ENCODE peak calls at places on chromosomes 5 and 9, in eight cellular contexts. One of them, this sample, is unnamed.
A peak's percentile ranks its signal among the peaks of the same experiment; 100 is the strongest.

GRCh38 chr5:137190441-137190840 is 308.7 kb downstream of the SPOCK1 start:
- DNase-seq in cardiac muscle cell: peak; percentile 9
- DNase-seq in HCT116: no peak
- DNase-seq in CD8-positive, alpha-beta T cell: no peak
- DNase-seq in AG04449: no peak
- DNase-seq in heart right ventricle: no peak
- DNase-seq in fibroblast of mammary gland: peak; percentile 46
- DNase-seq in mucosa of descending colon: no peak
- DNase-seq in this sample: peak; percentile 13

GRCh38 chr5:67377651-67378050 is 181.1 kb upstream of the CD180 start:
- DNase-seq in HCT116: no peak
- DNase-seq in AG04449: no peak
- DNase-seq in fibroblast of mammary gland: no peak
- DNase-seq in heart right ventricle: no peak
- DNase-seq in cardiac muscle cell: no peak
- DNase-seq in CD8-positive, alpha-beta T cell: no peak
- DNase-seq in mucosa of descending colon: no peak
- DNase-seq in this sample: no peak

GRCh38 chr5:88254320-88254719 is 14.3 kb downstream of the TMEM161B start:
- DNase-seq in heart right ventricle: no peak
- DNase-seq in HCT116: no peak
- DNase-seq in fibroblast of mammary gland: no peak
- DNase-seq in cardiac muscle cell: no peak
- DNase-seq in mucosa of descending colon: no peak
- DNase-seq in CD8-positive, alpha-beta T cell: no peak
- DNase-seq in AG04449: no peak
- DNase-seq in this sample: no peak

GRCh38 chr9:108565651-108566378 is 290.0 kb downstream of the ACTL7B start:
- DNase-seq in mucosa of descending colon: peak; percentile 40
- DNase-seq in fibroblast of mammary gland: peak; percentile 93
- DNase-seq in HCT116: peak; percentile 72
- DNase-seq in AG04449: peak; percentile 45
- DNase-seq in CD8-positive, alpha-beta T cell: no peak
- DNase-seq in heart right ventricle: peak; percentile 47
- DNase-seq in cardiac muscle cell: peak; percentile 93
- DNase-seq in this sample: peak; percentile 95

GRCh38 chr9:126411225-126411947 is 84.8 kb downstream of the MVB12B start:
- DNase-seq in mucosa of descending colon: no peak
- DNase-seq in cardiac muscle cell: no peak
- DNase-seq in heart right ventricle: no peak
- DNase-seq in AG04449: no peak
- DNase-seq in HCT116: no peak
- DNase-seq in CD8-positive, alpha-beta T cell: peak; percentile 68
- DNase-seq in fibroblast of mammary gland: no peak
- DNase-seq in this sample: no peak

GRCh38 chr9:76465442-76466298 is 6.7 kb downstream of the GCNT1 start:
- DNase-seq in mucosa of descending colon: no peak
- DNase-seq in HCT116: no peak
- DNase-seq in heart right ventricle: no peak
- DNase-seq in CD8-positive, alpha-beta T cell: no peak
- DNase-seq in cardiac muscle cell: no peak
- DNase-seq in fibroblast of mammary gland: peak; percentile 21
- DNase-seq in AG04449: no peak
- DNase-seq in this sample: no peak

GRCh38 chr9:132942541-132943182 is 1.8 kb downstream of the TSC1 start:
- DNase-seq in fibroblast of mammary gland: peak; percentile 18
- DNase-seq in HCT116: no peak
- DNase-seq in heart right ventricle: no peak
- DNase-seq in AG04449: no peak
- DNase-seq in mucosa of descending colon: no peak
- DNase-seq in CD8-positive, alpha-beta T cell: no peak
- DNase-seq in cardiac muscle cell: peak; percentile 20
- DNase-seq in this sample: peak; percentile 34

GRCh38 chr5:180304431-180305375 is 12.8 kb upstream of the MAPK9 start:
- DNase-seq in AG04449: no peak
- DNase-seq in fibroblast of mammary gland: no peak
- DNase-seq in heart right ventricle: no peak
- DNase-seq in HCT116: no peak
- DNase-seq in cardiac muscle cell: no peak
- DNase-seq in mucosa of descending colon: no peak
- DNase-seq in CD8-positive, alpha-beta T cell: no peak
- DNase-seq in this sample: no peak

GRCh38 chr9:79384506-79384905 is 187.3 kb upstream of the TLE4 start:
- DNase-seq in HCT116: no peak
- DNase-seq in cardiac muscle cell: peak; percentile 2
- DNase-seq in fibroblast of mammary gland: no peak
- DNase-seq in CD8-positive, alpha-beta T cell: no peak
- DNase-seq in AG04449: no peak
- DNase-seq in heart right ventricle: no peak
- DNase-seq in mucosa of descending colon: no peak
- DNase-seq in this sample: no peak

GRCh38 chr5:137325721-137326120 is 173.4 kb downstream of the SPOCK1 start:
- DNase-seq in heart right ventricle: no peak
- DNase-seq in HCT116: no peak
- DNase-seq in cardiac muscle cell: no peak
- DNase-seq in mucosa of descending colon: no peak
- DNase-seq in AG04449: no peak
- DNase-seq in CD8-positive, alpha-beta T cell: no peak
- DNase-seq in fibroblast of mammary gland: no peak
- DNase-seq in this sample: no peak

GRCh38 chr5:8865686-8866374 is 680.0 kb downstream of the SEMA5A start:
- DNase-seq in CD8-positive, alpha-beta T cell: no peak
- DNase-seq in fibroblast of mammary gland: no peak
- DNase-seq in heart right ventricle: no peak
- DNase-seq in mucosa of descending colon: no peak
- DNase-seq in cardiac muscle cell: no peak
- DNase-seq in AG04449: no peak
- DNase-seq in HCT116: no peak
- DNase-seq in this sample: no peak

GRCh38 chr5:143893638-143894037 is 81.7 kb downstream of the HMHB1 start:
- DNase-seq in AG04449: no peak
- DNase-seq in heart right ventricle: no peak
- DNase-seq in CD8-positive, alpha-beta T cell: no peak
- DNase-seq in HCT116: no peak
- DNase-seq in cardiac muscle cell: no peak
- DNase-seq in fibroblast of mammary gland: no peak
- DNase-seq in mucosa of descending colon: no peak
- DNase-seq in this sample: no peak

GRCh38 chr5:54626407-54626806 is 108.8 kb downstream of the SNX18 start:
- DNase-seq in cardiac muscle cell: no peak
- DNase-seq in CD8-positive, alpha-beta T cell: no peak
- DNase-seq in HCT116: no peak
- DNase-seq in mucosa of descending colon: no peak
- DNase-seq in fibroblast of mammary gland: no peak
- DNase-seq in AG04449: no peak
- DNase-seq in heart right ventricle: no peak
- DNase-seq in this sample: no peak

GRCh38 chr5:150182774-150183173 is 7.1 kb upstream of the SLC6A7 start:
- DNase-seq in fibroblast of mammary gland: no peak
- DNase-seq in cardiac muscle cell: no peak
- DNase-seq in AG04449: no peak
- DNase-seq in HCT116: no peak
- DNase-seq in heart right ventricle: no peak
- DNase-seq in CD8-positive, alpha-beta T cell: no peak
- DNase-seq in mucosa of descending colon: no peak
- DNase-seq in this sample: no peak

GRCh38 chr5:39106332-39106731 is 32.1 kb upstream of the RICTOR start:
- DNase-seq in cardiac muscle cell: peak; percentile 9
- DNase-seq in heart right ventricle: no peak
- DNase-seq in AG04449: no peak
- DNase-seq in HCT116: no peak
- DNase-seq in CD8-positive, alpha-beta T cell: no peak
- DNase-seq in fibroblast of mammary gland: peak; percentile 44
- DNase-seq in mucosa of descending colon: no peak
- DNase-seq in this sample: peak; percentile 31

GRCh38 chr5:150284311-150284710 is 5.3 kb downstream of the CAMK2A start:
- DNase-seq in HCT116: no peak
- DNase-seq in CD8-positive, alpha-beta T cell: no peak
- DNase-seq in mucosa of descending colon: no peak
- DNase-seq in cardiac muscle cell: no peak
- DNase-seq in fibroblast of mammary gland: no peak
- DNase-seq in AG04449: no peak
- DNase-seq in heart right ventricle: no peak
- DNase-seq in this sample: no peak

GRCh38 chr5:129629581-129629980 is 118.3 kb upstream of the MINAR2 start:
- DNase-seq in AG04449: no peak
- DNase-seq in HCT116: no peak
- DNase-seq in CD8-positive, alpha-beta T cell: no peak
- DNase-seq in heart right ventricle: no peak
- DNase-seq in mucosa of descending colon: no peak
- DNase-seq in fibroblast of mammary gland: no peak
- DNase-seq in cardiac muscle cell: no peak
- DNase-seq in this sample: no peak

GRCh38 chr9:18459958-18460584 is 13.9 kb upstream of the ADAMTSL1 start:
- DNase-seq in cardiac muscle cell: peak; percentile 83
- DNase-seq in mucosa of descending colon: no peak
- DNase-seq in fibroblast of mammary gland: peak; percentile 96
- DNase-seq in heart right ventricle: no peak
- DNase-seq in AG04449: no peak
- DNase-seq in CD8-positive, alpha-beta T cell: no peak
- DNase-seq in HCT116: no peak
- DNase-seq in this sample: peak; percentile 95

GRCh38 chr9:21690561-21690960 is 111.9 kb upstream of the MTAP start:
- DNase-seq in fibroblast of mammary gland: peak; percentile 87
- DNase-seq in heart right ventricle: no peak
- DNase-seq in mucosa of descending colon: no peak
- DNase-seq in CD8-positive, alpha-beta T cell: no peak
- DNase-seq in cardiac muscle cell: peak; percentile 55
- DNase-seq in HCT116: no peak
- DNase-seq in AG04449: no peak
- DNase-seq in this sample: peak; percentile 55

GRCh38 chr9:98135558-98135934 is 16.5 kb upstream of the TRIM14 start:
- DNase-seq in AG04449: no peak
- DNase-seq in cardiac muscle cell: no peak
- DNase-seq in heart right ventricle: no peak
- DNase-seq in CD8-positive, alpha-beta T cell: no peak
- DNase-seq in mucosa of descending colon: no peak
- DNase-seq in fibroblast of mammary gland: no peak
- DNase-seq in HCT116: no peak
- DNase-seq in this sample: no peak
- H3K4me3 ChIP-seq in AG04449: no peak overlapping the region
- H3K4me3 ChIP-seq in cardiac muscle cell: no peak overlapping the region
- H3K4me3 ChIP-seq in heart right ventricle: no peak overlapping the region
- H3K4me3 ChIP-seq in CD8-positive, alpha-beta T cell: no peak overlapping the region
- H3K4me3 ChIP-seq in mucosa of descending colon: no peak overlapping the region
- H3K4me3 ChIP-seq in fibroblast of mammary gland: no peak overlapping the region
- H3K4me3 ChIP-seq in HCT116: no peak overlapping the region
- H3K4me3 ChIP-seq in this sample: no peak overlapping the region

GRCh38 chr5:122077451-122078115 is 476 bp downstream of the LOX start:
- DNase-seq in heart right ventricle: no peak
- DNase-seq in cardiac muscle cell: peak; percentile 60
- DNase-seq in fibroblast of mammary gland: no peak
- DNase-seq in mucosa of descending colon: peak; percentile 38
- DNase-seq in CD8-positive, alpha-beta T cell: no peak
- DNase-seq in HCT116: no peak
- DNase-seq in AG04449: no peak
- DNase-seq in this sample: peak; percentile 45

GRCh38 chr5:122073864-122074263 is 4.2 kb downstream of the LOX start:
- DNase-seq in fibroblast of mammary gland: no peak
- DNase-seq in mucosa of descending colon: no peak
- DNase-seq in cardiac muscle cell: no peak
- DNase-seq in HCT116: no peak
- DNase-seq in heart right ventricle: no peak
- DNase-seq in CD8-positive, alpha-beta T cell: no peak
- DNase-seq in AG04449: no peak
- DNase-seq in this sample: no peak

GRCh38 chr5:122076023-122076422 is 2.0 kb downstream of the LOX start:
- DNase-seq in AG04449: no peak
- DNase-seq in fibroblast of mammary gland: no peak
- DNase-seq in mucosa of descending colon: no peak
- DNase-seq in cardiac muscle cell: peak; percentile 77
- DNase-seq in CD8-positive, alpha-beta T cell: no peak
- DNase-seq in heart right ventricle: no peak
- DNase-seq in HCT116: no peak
- DNase-seq in this sample: peak; percentile 77

GRCh38 chr5:122078116-122078865 is at the start of gene LOX:
- DNase-seq in AG04449: peak; percentile 98
- DNase-seq in HCT116: no peak
- DNase-seq in cardiac muscle cell: peak; percentile 99
- DNase-seq in CD8-positive, alpha-beta T cell: no peak
- DNase-seq in heart right ventricle: peak; percentile 34
- DNase-seq in mucosa of descending colon: peak; percentile 47
- DNase-seq in fibroblast of mammary gland: peak; percentile 93
- DNase-seq in this sample: peak; percentile 96

DNA sequence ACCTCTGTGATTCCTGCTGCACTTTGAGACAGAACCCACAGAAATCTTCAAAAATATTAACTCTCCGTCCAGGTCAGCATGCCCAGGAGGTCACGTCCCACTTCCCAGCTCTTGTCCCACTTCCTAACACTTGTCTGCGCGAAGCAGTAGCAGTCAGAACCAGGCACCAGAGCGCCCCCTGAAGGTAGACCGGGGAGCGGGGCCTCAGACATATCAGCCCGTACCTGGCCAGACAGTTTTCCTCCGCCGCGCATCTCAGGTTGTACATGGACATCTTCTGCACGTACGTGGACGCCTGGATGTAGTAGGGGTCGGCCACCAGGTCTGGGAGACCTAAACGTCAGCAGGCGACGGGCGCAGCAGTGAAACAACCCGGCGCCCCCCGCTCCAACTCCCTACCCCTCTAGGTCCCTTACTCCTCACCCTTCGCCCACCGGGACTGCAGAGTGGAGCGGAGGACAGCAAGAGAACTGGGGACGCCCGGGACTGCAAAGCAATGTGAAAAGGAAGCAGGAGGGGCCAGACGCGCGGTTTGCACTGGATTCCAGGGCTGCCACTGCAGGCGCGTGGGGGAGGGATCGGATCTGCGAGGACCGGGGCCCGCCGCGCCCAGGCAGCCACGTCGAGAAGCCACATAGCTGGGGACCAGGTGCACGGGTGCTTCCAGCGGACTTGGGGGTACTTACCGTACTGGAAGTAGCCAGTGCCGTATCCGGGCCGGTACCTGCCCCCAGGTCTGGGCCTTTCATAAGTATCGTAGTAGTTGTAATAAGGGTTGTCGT is 1.2 kb downstream of the LOX start:
- DNase-seq in cardiac muscle cell: peak; percentile 86
- DNase-seq in mucosa of descending colon: peak; percentile 83
- DNase-seq in AG04449: no peak
- DNase-seq in HCT116: no peak
- DNase-seq in CD8-positive, alpha-beta T cell: no peak
- DNase-seq in heart right ventricle: peak; percentile 71
- DNase-seq in fibroblast of mammary gland: peak; percentile 76
- DNase-seq in this sample: peak; percentile 82
- TF ChIP-seq CTCF in cardiac muscle cell: peak; percentile 92
- TF ChIP-seq CTCF in mucosa of descending colon: peak; percentile 35
- TF ChIP-seq CTCF in AG04449: peak; percentile 96
- TF ChIP-seq CTCF in HCT116: peak; percentile 48
- TF ChIP-seq CTCF in CD8-positive, alpha-beta T cell: no peak
- TF ChIP-seq CTCF in heart right ventricle: peak; percentile 76
- TF ChIP-seq CTCF in fibroblast of mammary gland: peak; percentile 80
- TF ChIP-seq CTCF in this sample: peak; percentile 89

GRCh38 chr9:297104-297794 is 82.6 kb downstream of the DOCK8 start:
- DNase-seq in HCT116: no peak
- DNase-seq in fibroblast of mammary gland: peak; percentile 14
- DNase-seq in CD8-positive, alpha-beta T cell: peak; percentile 26
- DNase-seq in AG04449: no peak
- DNase-seq in heart right ventricle: peak; percentile 7
- DNase-seq in cardiac muscle cell: no peak
- DNase-seq in mucosa of descending colon: peak; percentile 30
- DNase-seq in this sample: no peak
- H3K4me3 ChIP-seq in HCT116: no peak overlapping the region
- H3K4me3 ChIP-seq in fibroblast of mammary gland: no peak overlapping the region
- H3K4me3 ChIP-seq in CD8-positive, alpha-beta T cell: no peak overlapping the region
- H3K4me3 ChIP-seq in AG04449: no peak overlapping the region
- H3K4me3 ChIP-seq in heart right ventricle: no peak overlapping the region
- H3K4me3 ChIP-seq in cardiac muscle cell: no peak overlapping the region
- H3K4me3 ChIP-seq in mucosa of descending colon: no peak overlapping the region
- H3K4me3 ChIP-seq in this sample: no peak overlapping the region

GRCh38 chr5:123086376-123087055 is 2.5 kb upstream of the PRDM6 start:
- DNase-seq in cardiac muscle cell: no peak
- DNase-seq in HCT116: no peak
- DNase-seq in fibroblast of mammary gland: no peak
- DNase-seq in AG04449: no peak
- DNase-seq in mucosa of descending colon: no peak
- DNase-seq in CD8-positive, alpha-beta T cell: no peak
- DNase-seq in heart right ventricle: no peak
- DNase-seq in this sample: no peak
- TF ChIP-seq CTCF in cardiac muscle cell: no peak
- TF ChIP-seq CTCF in HCT116: no peak
- TF ChIP-seq CTCF in fibroblast of mammary gland: no peak
- TF ChIP-seq CTCF in AG04449: no peak
- TF ChIP-seq CTCF in mucosa of descending colon: no peak
- TF ChIP-seq CTCF in CD8-positive, alpha-beta T cell: no peak
- TF ChIP-seq CTCF in heart right ventricle: no peak
- TF ChIP-seq CTCF in this sample: no peak

This sample was measured in fibroblast of pulmonary artery.